ENCODE peak calls at places on chromosomes 5 and 9, in seven cellular contexts. R is anterior cingulate cortex, H is left cardiac atrium, A is Peyer's patch, N is T-cell, F is NCI-H748 treated with DMSO at 0.1 percent for 48 hours, B is EL. K is an unnamed sample.

GRCh38 chr5:124644138-124644537 is 102.3 kb downstream of the ZNF608 start:
- DNase-seq in F (no peak), N (no peak), R (no peak), H (no peak), A (no peak), B (peak), K (no peak)

GRCh38 chr9:32413424-32413823 is 29.0 kb downstream of the ACO1 start:
- DNase-seq in A (no peak), F (no peak), B (no peak), H (no peak), R (no peak), N (no peak), K (no peak)

GRCh38 chr9:131728961-131729360 is 10.9 kb downstream of the RAPGEF1 start:
- DNase-seq in R (no peak), H (no peak), F (no peak), A (peak), B (no peak), N (peak), K (no peak)

GRCh38 chr5:76050131-76050530 is 33.1 kb upstream of the SV2C start:
- DNase-seq in N (no peak), F (no peak), B (no peak), R (no peak), A (no peak), H (no peak), K (no peak)

GRCh38 chr5:168047043-168047668 is 244.3 kb upstream of the WWC1 start:
- DNase-seq in R (no peak), N (no peak), F (peak), H (peak), A (no peak), B (peak), K (peak)

GRCh38 chr5:93503598-93504067 is 77.4 kb downstream of the NR2F1-AS1 start:
- DNase-seq in R (no peak), F (no peak), H (no peak), N (no peak), B (peak), A (no peak), K (no peak)

GRCh38 chr9:592225-592624 is 249.3 kb upstream of the DMRT1 start:
- DNase-seq in N (no peak), H (no peak), F (no peak), B (no peak), R (no peak), A (no peak), K (no peak)

GRCh38 chr9:112970939-112971338 is 41.1 kb downstream of the ZNF883 start:
- DNase-seq in B (peak), A (no peak), R (no peak), N (no peak), F (peak), H (no peak), K (no peak)

GRCh38 chr5:116751684-116752083 is 177.1 kb upstream of the SEMA6A start:
- DNase-seq in B (no peak), H (no peak), A (no peak), R (no peak), F (no peak), N (no peak), K (no peak)

GRCh38 chr5:43661102-43661501 is 58.1 kb downstream of the NNT start:
- DNase-seq in N (no peak), A (no peak), B (peak), H (no peak), F (peak), R (no peak), K (no peak)

GRCh38 chr5:175059687-175060194 is 335.4 kb downstream of the MSX2 start:
- DNase-seq in R (peak), A (no peak), F (peak), N (no peak), H (peak), B (peak), K (peak)

GRCh38 chr9:119998614-119999013 is 581.4 kb downstream of the CDK5RAP2 start:
- DNase-seq in H (no peak), B (no peak), A (no peak), N (no peak), F (no peak), R (no peak), K (no peak)

GRCh38 chr5:130747556-130747955 is 417.5 kb downstream of the HINT1 start:
- DNase-seq in N (no peak), B (no peak), H (no peak), F (no peak), R (no peak), A (no peak), K (no peak)

GRCh38 chr5:45826055-45826454 is 129.9 kb upstream of the HCN1 start:
- DNase-seq in B (no peak), F (no peak), N (no peak), A (no peak), R (no peak), H (no peak), K (no peak)

GRCh38 chr5:146124580-146124979 is 19.2 kb upstream of the PLAC8L1 start:
- DNase-seq in R (no peak), B (no peak), N (no peak), F (no peak), H (no peak), A (no peak), K (no peak)

GRCh38 chr5:37005946-37006540 is 129.5 kb downstream of the NIPBL start:
- DNase-seq in N (no peak), B (peak), H (no peak), A (no peak), R (no peak), F (peak), K (no peak)

GRCh38 chr9:69421908-69422801 is 97.1 kb downstream of the ENTREP1 start:
- DNase-seq in R (no peak), B (peak), A (peak), H (peak), N (peak), F (peak), K (peak)

GRCh38 chr5:170442921-170443320 is 53.8 kb upstream of the KCNMB1 start:
- DNase-seq in N (no peak), R (no peak), B (no peak), H (no peak), F (no peak), A (no peak), K (no peak)

GRCh38 chr5:61303348-61303747 is 28.7 kb upstream of the ZSWIM6 start:
- DNase-seq in N (no peak), R (no peak), H (no peak), F (no peak), A (no peak), B (no peak), K (no peak)

GRCh38 chr9:110969971-110970381 is 68.3 kb downstream of the LPAR1 start:
- DNase-seq in N (no peak), F (no peak), H (no peak), B (peak), R (no peak), A (no peak), K (no peak)

K was measured in Right ventricle myocardium superior.